ENCODE peak calls at places on chromosomes 1 and 21, in eight cellular contexts. One of them, this sample, is unnamed.

GRCh38 chr1:155178441-155179106 is 4.9 kb downstream of the TRIM46 start:
- DNase-seq in DND-41: no peak
- DNase-seq in fibroblast of pulmonary artery: no peak
- DNase-seq in astrocyte of the spinal cord: no peak
- DNase-seq in CD8-positive, alpha-beta T cell: no peak
- DNase-seq in kidney epithelial cell: no peak
- DNase-seq in AG04450: no peak
- DNase-seq in HFF-Myc: no peak
- DNase-seq in this sample: no peak

GRCh38 chr1:41806472-41807155 is 112.1 kb downstream of the HIVEP3 start:
- DNase-seq in DND-41: peak; percentile 47
- DNase-seq in fibroblast of pulmonary artery: no peak
- DNase-seq in astrocyte of the spinal cord: no peak
- DNase-seq in CD8-positive, alpha-beta T cell: peak; percentile 35
- DNase-seq in kidney epithelial cell: no peak
- DNase-seq in AG04450: no peak
- DNase-seq in HFF-Myc: no peak
- DNase-seq in this sample: no peak

GRCh38 chr1:32825181-32825580 is 7.7 kb downstream of the S100PBP start:
- DNase-seq in DND-41: no peak
- DNase-seq in fibroblast of pulmonary artery: no peak
- DNase-seq in astrocyte of the spinal cord: no peak
- DNase-seq in CD8-positive, alpha-beta T cell: no peak
- DNase-seq in kidney epithelial cell: no peak
- DNase-seq in AG04450: no peak
- DNase-seq in HFF-Myc: no peak
- DNase-seq in this sample: no peak

GRCh38 chr1:159879977-159880376 is 17.5 kb upstream of the VSIG8 start:
- DNase-seq in DND-41: no peak
- DNase-seq in fibroblast of pulmonary artery: peak; percentile 85
- DNase-seq in astrocyte of the spinal cord: peak; percentile 74
- DNase-seq in CD8-positive, alpha-beta T cell: no peak
- DNase-seq in kidney epithelial cell: no peak
- DNase-seq in AG04450: peak; percentile 47
- DNase-seq in HFF-Myc: no peak
- DNase-seq in this sample: peak; percentile 86

GRCh38 chr1:203677771-203678170 is 51.1 kb downstream of the ATP2B4 start:
- DNase-seq in DND-41: no peak
- DNase-seq in fibroblast of pulmonary artery: no peak
- DNase-seq in astrocyte of the spinal cord: no peak
- DNase-seq in CD8-positive, alpha-beta T cell: no peak
- DNase-seq in kidney epithelial cell: no peak
- DNase-seq in AG04450: no peak
- DNase-seq in HFF-Myc: no peak
- DNase-seq in this sample: no peak

GRCh38 chr1:41381691-41382530 is 20.7 kb downstream of the FOXO6 start:
- DNase-seq in DND-41: no peak
- DNase-seq in fibroblast of pulmonary artery: peak; percentile 19
- DNase-seq in astrocyte of the spinal cord: no peak
- DNase-seq in CD8-positive, alpha-beta T cell: peak; percentile 61
- DNase-seq in kidney epithelial cell: no peak
- DNase-seq in AG04450: no peak
- DNase-seq in HFF-Myc: no peak
- DNase-seq in this sample: peak; percentile 31

GRCh38 chr1:7885513-7886298 is 32.8 kb upstream of the UTS2 start:
- DNase-seq in DND-41: peak; percentile 7
- DNase-seq in fibroblast of pulmonary artery: no peak
- DNase-seq in astrocyte of the spinal cord: no peak
- DNase-seq in CD8-positive, alpha-beta T cell: peak; percentile 9
- DNase-seq in kidney epithelial cell: no peak
- DNase-seq in AG04450: no peak
- DNase-seq in HFF-Myc: no peak
- DNase-seq in this sample: peak; percentile 74

GRCh38 chr21:28283652-28284490 is 708.8 kb downstream of the LTN1 start:
- DNase-seq in DND-41: no peak
- DNase-seq in fibroblast of pulmonary artery: peak; percentile 98
- DNase-seq in astrocyte of the spinal cord: peak; percentile 84
- DNase-seq in CD8-positive, alpha-beta T cell: no peak
- DNase-seq in kidney epithelial cell: peak; percentile 21
- DNase-seq in AG04450: peak; percentile 75
- DNase-seq in HFF-Myc: peak; percentile 35
- DNase-seq in this sample: peak; percentile 51

GRCh38 chr1:241612533-241613505 is 27.4 kb downstream of the CHML start:
- DNase-seq in DND-41: no peak
- DNase-seq in fibroblast of pulmonary artery: peak; percentile 90
- DNase-seq in astrocyte of the spinal cord: peak; percentile 89
- DNase-seq in CD8-positive, alpha-beta T cell: no peak
- DNase-seq in kidney epithelial cell: no peak
- DNase-seq in AG04450: peak; percentile 77
- DNase-seq in HFF-Myc: peak; percentile 61
- DNase-seq in this sample: peak; percentile 94

GRCh38 chr1:36664564-36665287 is 182.0 kb upstream of the CSF3R start:
- DNase-seq in DND-41: no peak
- DNase-seq in fibroblast of pulmonary artery: no peak
- DNase-seq in astrocyte of the spinal cord: no peak
- DNase-seq in CD8-positive, alpha-beta T cell: no peak
- DNase-seq in kidney epithelial cell: no peak
- DNase-seq in AG04450: no peak
- DNase-seq in HFF-Myc: no peak
- DNase-seq in this sample: no peak

GRCh38 chr1:182113879-182114626 is 52.5 kb upstream of the ZNF648 start:
- DNase-seq in DND-41: no peak
- DNase-seq in fibroblast of pulmonary artery: no peak
- DNase-seq in astrocyte of the spinal cord: peak; percentile 21
- DNase-seq in CD8-positive, alpha-beta T cell: no peak
- DNase-seq in kidney epithelial cell: no peak
- DNase-seq in AG04450: no peak
- DNase-seq in HFF-Myc: no peak
- DNase-seq in this sample: no peak

GRCh38 chr1:204443871-204444581 is 32.4 kb upstream of the PPP1R15B start:
- DNase-seq in DND-41: no peak
- DNase-seq in fibroblast of pulmonary artery: peak; percentile 55
- DNase-seq in astrocyte of the spinal cord: no peak
- DNase-seq in CD8-positive, alpha-beta T cell: no peak
- DNase-seq in kidney epithelial cell: no peak
- DNase-seq in AG04450: no peak
- DNase-seq in HFF-Myc: no peak
- DNase-seq in this sample: peak; percentile 95

GRCh38 chr1:20409971-20410370 is 76.0 kb downstream of the CAMK2N1 start:
- DNase-seq in DND-41: no peak
- DNase-seq in fibroblast of pulmonary artery: no peak
- DNase-seq in astrocyte of the spinal cord: no peak
- DNase-seq in CD8-positive, alpha-beta T cell: no peak
- DNase-seq in kidney epithelial cell: no peak
- DNase-seq in AG04450: no peak
- DNase-seq in HFF-Myc: no peak
- DNase-seq in this sample: no peak

GRCh38 chr1:99820546-99820945 is 29.6 kb upstream of the AGL start:
- DNase-seq in DND-41: peak; percentile 16
- DNase-seq in fibroblast of pulmonary artery: no peak
- DNase-seq in astrocyte of the spinal cord: no peak
- DNase-seq in CD8-positive, alpha-beta T cell: peak; percentile 15
- DNase-seq in kidney epithelial cell: no peak
- DNase-seq in AG04450: no peak
- DNase-seq in HFF-Myc: no peak
- DNase-seq in this sample: no peak

GRCh38 chr21:42777064-42777756 is 102.1 kb downstream of the WDR4 start:
- DNase-seq in DND-41: no peak
- DNase-seq in fibroblast of pulmonary artery: no peak
- DNase-seq in astrocyte of the spinal cord: no peak
- DNase-seq in CD8-positive, alpha-beta T cell: no peak
- DNase-seq in kidney epithelial cell: no peak
- DNase-seq in AG04450: no peak
- DNase-seq in HFF-Myc: no peak
- DNase-seq in this sample: no peak

GRCh38 chr21:29256125-29256895 is 42.4 kb upstream of the BACH1 start:
- DNase-seq in DND-41: no peak
- DNase-seq in fibroblast of pulmonary artery: no peak
- DNase-seq in astrocyte of the spinal cord: no peak
- DNase-seq in CD8-positive, alpha-beta T cell: no peak
- DNase-seq in kidney epithelial cell: no peak
- DNase-seq in AG04450: no peak
- DNase-seq in HFF-Myc: no peak
- DNase-seq in this sample: no peak

GRCh38 chr1:11138952-11139351 is 39.3 kb upstream of the EXOSC10 start:
- DNase-seq in DND-41: no peak
- DNase-seq in fibroblast of pulmonary artery: peak; percentile 52
- DNase-seq in astrocyte of the spinal cord: peak; percentile 55
- DNase-seq in CD8-positive, alpha-beta T cell: no peak
- DNase-seq in kidney epithelial cell: no peak
- DNase-seq in AG04450: no peak
- DNase-seq in HFF-Myc: no peak
- DNase-seq in this sample: peak; percentile 44

GRCh38 chr1:153353226-153353947 is 4.3 kb upstream of the S100A9 start:
- DNase-seq in DND-41: no peak
- DNase-seq in fibroblast of pulmonary artery: peak; percentile 22
- DNase-seq in astrocyte of the spinal cord: no peak
- DNase-seq in CD8-positive, alpha-beta T cell: no peak
- DNase-seq in kidney epithelial cell: no peak
- DNase-seq in AG04450: no peak
- DNase-seq in HFF-Myc: no peak
- DNase-seq in this sample: peak; percentile 50

GRCh38 chr1:41738475-41738874 is 180.2 kb downstream of the HIVEP3 start:
- DNase-seq in DND-41: no peak
- DNase-seq in fibroblast of pulmonary artery: no peak
- DNase-seq in astrocyte of the spinal cord: peak; percentile 48
- DNase-seq in CD8-positive, alpha-beta T cell: no peak
- DNase-seq in kidney epithelial cell: no peak
- DNase-seq in AG04450: no peak
- DNase-seq in HFF-Myc: no peak
- DNase-seq in this sample: no peak

GRCh38 chr1:157994081-157994581 is 686 bp downstream of the KIRREL1 start:
- DNase-seq in DND-41: peak; percentile 48
- DNase-seq in fibroblast of pulmonary artery: no peak
- DNase-seq in astrocyte of the spinal cord: no peak
- DNase-seq in CD8-positive, alpha-beta T cell: no peak
- DNase-seq in kidney epithelial cell: no peak
- DNase-seq in AG04450: no peak
- DNase-seq in HFF-Myc: no peak
- DNase-seq in this sample: no peak
- TF ChIP-seq CTCF in DND-41: peak; percentile 53
- TF ChIP-seq CTCF in fibroblast of pulmonary artery: no peak
- TF ChIP-seq CTCF in astrocyte of the spinal cord: peak; percentile 23
- TF ChIP-seq CTCF in CD8-positive, alpha-beta T cell: no peak
- TF ChIP-seq CTCF in kidney epithelial cell: peak; percentile 30
- TF ChIP-seq CTCF in AG04450: peak; percentile 37
- TF ChIP-seq CTCF in HFF-Myc: peak; percentile 9
- TF ChIP-seq CTCF in this sample: peak; percentile 17

GRCh38 chr1:22140681-22141080 is 2.2 kb downstream of the WNT4 start:
- DNase-seq in DND-41: no peak
- DNase-seq in fibroblast of pulmonary artery: no peak
- DNase-seq in astrocyte of the spinal cord: no peak
- DNase-seq in CD8-positive, alpha-beta T cell: no peak
- DNase-seq in kidney epithelial cell: no peak
- DNase-seq in AG04450: no peak
- DNase-seq in HFF-Myc: no peak
- DNase-seq in this sample: peak; percentile 74

GRCh38 chr1:22141493-22141892 is 1.4 kb downstream of the WNT4 start:
- DNase-seq in DND-41: no peak
- DNase-seq in fibroblast of pulmonary artery: no peak
- DNase-seq in astrocyte of the spinal cord: no peak
- DNase-seq in CD8-positive, alpha-beta T cell: no peak
- DNase-seq in kidney epithelial cell: no peak
- DNase-seq in AG04450: no peak
- DNase-seq in HFF-Myc: no peak
- DNase-seq in this sample: no peak

GRCh38 chr1:22142315-22143064 is 407 bp downstream of the WNT4 start:
- DNase-seq in DND-41: no peak
- DNase-seq in fibroblast of pulmonary artery: no peak
- DNase-seq in astrocyte of the spinal cord: peak; percentile 21
- DNase-seq in CD8-positive, alpha-beta T cell: no peak
- DNase-seq in kidney epithelial cell: no peak
- DNase-seq in AG04450: no peak
- DNase-seq in HFF-Myc: no peak
- DNase-seq in this sample: peak; percentile 60

GRCh38 chr1:22143065-22143514 is at the start of gene WNT4:
- DNase-seq in DND-41: no peak
- DNase-seq in fibroblast of pulmonary artery: peak; percentile 11
- DNase-seq in astrocyte of the spinal cord: no peak
- DNase-seq in CD8-positive, alpha-beta T cell: peak; percentile 32
- DNase-seq in kidney epithelial cell: no peak
- DNase-seq in AG04450: no peak
- DNase-seq in HFF-Myc: no peak
- DNase-seq in this sample: peak; percentile 61

DNA sequence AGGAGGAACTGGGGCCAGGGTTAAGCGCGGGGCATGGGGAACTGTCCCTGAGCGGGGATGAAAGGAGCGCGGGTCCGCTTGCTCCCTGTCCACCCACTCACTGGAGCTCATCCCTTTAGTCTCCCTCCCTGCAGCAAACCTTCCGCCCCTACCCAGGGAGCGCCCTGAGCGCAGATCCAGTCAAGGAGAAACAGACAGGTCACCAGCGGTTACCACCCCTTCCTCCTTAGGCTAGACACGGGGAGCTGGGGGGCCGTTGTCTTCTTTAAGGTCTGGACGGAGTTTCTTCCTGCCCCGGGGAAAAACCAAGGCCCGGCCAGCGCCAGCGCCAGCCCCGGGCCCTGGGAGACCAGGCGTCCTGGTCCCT is 966 bp downstream of the WNT4 start:
- DNase-seq in DND-41: no peak
- DNase-seq in fibroblast of pulmonary artery: no peak
- DNase-seq in astrocyte of the spinal cord: no peak
- DNase-seq in CD8-positive, alpha-beta T cell: no peak
- DNase-seq in kidney epithelial cell: no peak
- DNase-seq in AG04450: no peak
- DNase-seq in HFF-Myc: no peak
- DNase-seq in this sample: no peak
- H3K4me3 ChIP-seq in DND-41: no peak overlapping the region
- H3K4me3 ChIP-seq in fibroblast of pulmonary artery: no peak overlapping the region
- H3K4me3 ChIP-seq in astrocyte of the spinal cord: peak overlapping the region; percentile 37
- H3K4me3 ChIP-seq in CD8-positive, alpha-beta T cell: no peak overlapping the region
- H3K4me3 ChIP-seq in kidney epithelial cell: peak overlapping the region; percentile 21
- H3K4me3 ChIP-seq in AG04450: no peak overlapping the region
- H3K4me3 ChIP-seq in HFF-Myc: no peak overlapping the region
- H3K4me3 ChIP-seq in this sample: peak overlapping the region; percentile 54

GRCh38 chr1:166354411-166354810 is 187.6 kb upstream of the FAM78B start:
- DNase-seq in DND-41: no peak
- DNase-seq in fibroblast of pulmonary artery: no peak
- DNase-seq in astrocyte of the spinal cord: no peak
- DNase-seq in CD8-positive, alpha-beta T cell: no peak
- DNase-seq in kidney epithelial cell: no peak
- DNase-seq in AG04450: no peak
- DNase-seq in HFF-Myc: no peak
- DNase-seq in this sample: no peak
- TF ChIP-seq CTCF in DND-41: no peak
- TF ChIP-seq CTCF in fibroblast of pulmonary artery: no peak
- TF ChIP-seq CTCF in astrocyte of the spinal cord: no peak
- TF ChIP-seq CTCF in CD8-positive, alpha-beta T cell: no peak
- TF ChIP-seq CTCF in kidney epithelial cell: no peak
- TF ChIP-seq CTCF in AG04450: no peak
- TF ChIP-seq CTCF in HFF-Myc: no peak
- TF ChIP-seq CTCF in this sample: no peak

DNA sequence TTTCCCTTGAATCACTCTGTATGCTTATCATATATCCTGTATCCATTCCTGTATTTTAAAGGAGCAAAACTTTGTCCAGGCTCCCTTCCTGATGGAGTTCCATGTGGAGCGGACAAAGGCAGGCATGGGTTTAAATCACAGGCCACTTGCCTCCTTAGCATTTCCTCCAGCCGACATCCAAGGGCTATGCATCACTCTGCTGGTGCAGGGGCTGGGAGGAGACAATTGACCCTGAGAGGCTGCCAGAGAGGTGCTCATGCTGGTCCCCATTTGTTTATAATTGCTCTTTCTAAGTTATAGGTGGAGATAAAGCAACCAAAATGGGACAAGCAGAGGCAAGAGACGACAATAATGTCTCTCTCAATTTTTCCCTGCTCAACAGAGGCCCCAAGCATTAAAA is 353.5 kb downstream of the ADGRL2 start:
- DNase-seq in DND-41: no peak
- DNase-seq in fibroblast of pulmonary artery: no peak
- DNase-seq in astrocyte of the spinal cord: no peak
- DNase-seq in CD8-positive, alpha-beta T cell: no peak
- DNase-seq in kidney epithelial cell: no peak
- DNase-seq in AG04450: no peak
- DNase-seq in HFF-Myc: no peak
- DNase-seq in this sample: no peak
- H3K4me3 ChIP-seq in DND-41: no peak overlapping the region
- H3K4me3 ChIP-seq in fibroblast of pulmonary artery: no peak overlapping the region
- H3K4me3 ChIP-seq in astrocyte of the spinal cord: no peak overlapping the region
- H3K4me3 ChIP-seq in CD8-positive, alpha-beta T cell: no peak overlapping the region
- H3K4me3 ChIP-seq in kidney epithelial cell: no peak overlapping the region
- H3K4me3 ChIP-seq in AG04450: no peak overlapping the region
- H3K4me3 ChIP-seq in HFF-Myc: no peak overlapping the region
- H3K4me3 ChIP-seq in this sample: no peak overlapping the region

This sample was measured in epithelial cell of esophagus.